ENCODE peak calls at places on chromosomes 1 and 21, in eight cellular contexts. Y is neural progenitor cell; T is effector memory CD4-positive, alpha-beta T cell; F is small intestine; E is aorta; M is A549; U is transverse colon; K is cardiac muscle cell. A is an unnamed sample. For H3K9me3, the result is how much of the 10 kb centered on the place peaks cover.

GRCh38 chr1:3992103-3992556 is 92.1 kb upstream of the C1orf174 start:
- DNase-seq in Y (no peak), T (no peak), F (no peak), E (no peak), M (no peak), U (no peak), K (no peak), A (no peak)

GRCh38 chr1:19110266-19110927 is 99.7 kb downstream of the UBR4 start:
- DNase-seq in Y (no peak), T (no peak), F (no peak), E (no peak), M (no peak), U (no peak), K (no peak), A (no peak)

GRCh38 chr1:179177182-179177581 is 52.3 kb downstream of the ABL2 start:
- DNase-seq in Y (no peak), T (no peak), F (no peak), E (no peak), M (no peak), U (no peak), K (peak), A (no peak)

GRCh38 chr1:77876884-77877283 is 11.5 kb upstream of the NEXN start:
- DNase-seq in Y (no peak), T (no peak), F (no peak), E (no peak), M (no peak), U (no peak), K (no peak), A (no peak)

GRCh38 chr1:185526318-185527307 is 207.6 kb upstream of the HMCN1 start:
- DNase-seq in Y (no peak), T (no peak), F (peak), E (no peak), M (no peak), U (no peak), K (no peak), A (no peak)

GRCh38 chr1:41238311-41239094 is 3.6 kb downstream of the SCMH1 start:
- DNase-seq in Y (no peak), T (no peak), F (peak), E (no peak), M (no peak), U (no peak), K (no peak), A (no peak)

GRCh38 chr1:92446546-92446945 is 40.2 kb downstream of the GFI1 start:
- DNase-seq in Y (no peak), T (no peak), F (no peak), E (no peak), M (no peak), U (no peak), K (no peak), A (no peak)

GRCh38 chr1:181396171-181396670 is 87.1 kb upstream of the CACNA1E start:
- DNase-seq in Y (no peak), T (peak), F (peak), E (no peak), M (no peak), U (no peak), K (no peak), A (no peak)

GRCh38 chr1:182185822-182186756 is 124.6 kb upstream of the ZNF648 start:
- DNase-seq in Y (peak), T (no peak), F (no peak), E (no peak), M (peak), U (no peak), K (no peak), A (no peak)

GRCh38 chr1:200058341-200058740 is 30.8 kb downstream of the NR5A2 start:
- DNase-seq in Y (no peak), T (no peak), F (no peak), E (no peak), M (no peak), U (no peak), K (no peak), A (no peak)

GRCh38 chr1:151210830-151211229 is 12.5 kb downstream of the PIP5K1A start:
- DNase-seq in Y (no peak), T (no peak), F (no peak), E (no peak), M (no peak), U (no peak), K (no peak), A (no peak)

GRCh38 chr1:89271616-89272015 is 1.0 kb downstream of the GBP5 start:
- DNase-seq in Y (no peak), T (no peak), F (no peak), E (no peak), M (no peak), U (no peak), K (no peak), A (no peak)

GRCh38 chr21:31967334-31967733 is 94.5 kb downstream of the HUNK start:
- DNase-seq in Y (no peak), T (no peak), F (no peak), E (no peak), M (no peak), U (no peak), K (no peak), A (no peak)

DNA sequence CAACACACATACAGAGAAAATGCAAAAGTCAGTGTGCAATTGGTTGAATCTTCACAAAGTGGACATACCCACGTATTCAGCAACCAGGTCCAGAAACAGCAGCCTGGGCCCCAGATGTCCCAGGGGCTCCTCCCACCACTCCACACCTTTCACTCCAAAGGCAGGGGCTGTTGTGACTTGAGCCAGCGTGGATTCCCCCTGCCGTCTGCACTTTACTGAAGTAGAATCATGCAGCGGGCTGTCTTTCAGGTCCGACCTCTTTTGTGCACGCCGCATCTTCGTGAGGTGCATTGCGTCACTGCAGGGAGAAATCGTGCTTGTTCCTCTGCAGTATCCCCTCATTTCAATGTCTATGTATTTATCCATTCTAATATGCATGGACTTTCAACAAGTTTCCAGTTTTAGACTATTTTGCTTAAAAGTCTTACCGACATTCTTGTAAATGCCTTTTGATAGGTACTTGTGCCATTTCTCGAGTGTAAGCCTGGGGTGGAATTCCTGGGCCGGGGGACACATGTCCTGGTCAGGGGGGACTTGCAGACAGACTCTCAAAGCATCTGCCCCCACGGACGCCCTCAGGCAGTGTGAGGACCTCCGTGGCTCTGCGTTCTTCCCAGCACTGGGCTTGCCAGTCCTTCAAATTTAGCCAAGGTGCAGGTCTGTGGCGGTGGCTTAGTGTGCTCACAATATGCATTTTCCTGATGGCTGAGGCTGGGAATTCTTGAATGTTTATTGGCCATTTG is 29.3 kb upstream of the ACTRT2 start:
- DNase-seq in Y (no peak), T (no peak), F (no peak), E (no peak), M (no peak), U (no peak), K (no peak), A (no peak)
- H3K9me3 ChIP-seq in Y (under half), T (under half), F (under half), E (under half), M (under half), U (under half), K (under half), A (under half)

GRCh38 chr1:55211909-55212308 is 3.3 kb downstream of the USP24 start:
- DNase-seq in Y (no peak), T (no peak), F (peak), E (no peak), M (no peak), U (no peak), K (no peak), A (no peak)
- H3K27ac ChIP-seq in Y (no peak), T (peak), F (no peak), E (peak), M (no peak), U (peak), K (no peak), A (no peak)

GRCh38 chr1:5579966-5580365 is 412.3 kb downstream of the NPHP4 start:
- DNase-seq in Y (no peak), T (no peak), F (no peak), E (no peak), M (no peak), U (no peak), K (no peak), A (no peak)
- H3K9me3 ChIP-seq in Y (under half), T (under half), F (under half), E (under half), M (under half), U (under half), K (under half), A (under half)

GRCh38 chr1:174158767-174159252 is 510 bp upstream of the RABGAP1L start:
- DNase-seq in Y (no peak), T (no peak), F (no peak), E (no peak), M (peak), U (no peak), K (no peak), A (no peak)
- H3K27ac ChIP-seq in Y (no peak), T (peak), F (peak), E (no peak), M (peak), U (peak), K (peak), A (no peak)

A was measured in iPS DF 6.9.